ENCODE peak calls at places on chromosomes 2 and 18, in four cellular contexts. F is omental fat pad; S is activated CD4-positive, alpha-beta T cell treated with anti-CD3 and anti-CD28 coated beads for 48 hours; E is smooth muscle cell of the brain vasculature. N is an unnamed sample.

GRCh38 chr2:106867231-106867943 is 18.6 kb downstream of the ST6GAL2 start:
- DNase-seq in F (no peak), E (no peak), S (no peak), N (no peak)

GRCh38 chr2:67259581-67260347 is 137.4 kb upstream of the ETAA1 start:
- DNase-seq in F (no peak), S (no peak), E (no peak), N (peak; percentile 85)

GRCh38 chr18:9696701-9697100 is 11.4 kb upstream of the RAB31 start:
- DNase-seq in S (no peak), F (no peak), E (no peak), N (no peak)

GRCh38 chr2:222448806-222449205 is 24.5 kb downstream of the SGPP2 start:
- DNase-seq in S (no peak), F (no peak), E (no peak), N (no peak)

GRCh38 chr18:65527879-65528633 is 222.8 kb upstream of the CDH7 start:
- DNase-seq in S (no peak), F (no peak), E (no peak), N (no peak)

GRCh38 chr2:65055427-65056214 is 595 bp upstream of the CEP68 start:
- DNase-seq in E (no peak), F (peak; percentile 32), S (peak; percentile 70), N (no peak)

GRCh38 chr2:61558160-61558559 is 20.0 kb upstream of the XPO1 start:
- DNase-seq in E (no peak), F (no peak), S (no peak), N (no peak)

GRCh38 chr18:76844742-76845477 is 22.6 kb downstream of the ZNF236 start:
- DNase-seq in S (no peak), E (no peak), F (no peak), N (no peak)

GRCh38 chr2:215269397-215270117 is 42.3 kb upstream of the ATIC start:
- DNase-seq in E (peak; percentile 79), F (no peak), S (peak; percentile 60), N (peak; percentile 47)

GRCh38 chr2:237533668-237534138 is 32.7 kb upstream of the PRLH start:
- DNase-seq in E (no peak), S (no peak), F (no peak), N (no peak)

GRCh38 chr2:227780981-227781630 is 32.5 kb upstream of the CCL20 start:
- DNase-seq in S (no peak), F (no peak), E (no peak), N (no peak)

GRCh38 chr2:11873346-11873745 is 126.9 kb downstream of the LPIN1 start:
- DNase-seq in E (no peak), S (no peak), F (no peak), N (no peak)

GRCh38 chr2:37582911-37583310 is 88.5 kb downstream of the CDC42EP3 start:
- DNase-seq in E (no peak), S (peak; percentile 11), F (no peak), N (no peak)

GRCh38 chr2:7904319-7904718 is 777.5 kb upstream of the ID2 start:
- DNase-seq in S (no peak), E (no peak), F (no peak), N (no peak)

GRCh38 chr2:191557841-191558240 is 120.1 kb upstream of the NABP1 start:
- DNase-seq in S (no peak), E (no peak), F (no peak), N (no peak)

GRCh38 chr2:147135401-147135800 is 709.4 kb upstream of the ACVR2A start:
- DNase-seq in E (no peak), S (no peak), F (no peak), N (no peak)

GRCh38 chr2:172427990-172428840 is 829 bp downstream of the ITGA6 start:
- DNase-seq in S (peak; percentile 66), E (no peak), F (no peak), N (no peak)

GRCh38 chr2:170024721-170025120 is 153.2 kb upstream of the MYO3B start:
- DNase-seq in E (no peak), S (no peak), F (no peak), N (no peak)

GRCh38 chr18:75475228-75475627 is 47.7 kb upstream of the SMIM21 start:
- DNase-seq in F (no peak), S (no peak), E (peak; percentile 52), N (no peak)

GRCh38 chr2:20490300-20491181 is 43.7 kb downstream of the RHOB start:
- DNase-seq in F (no peak), S (no peak), E (peak; percentile 59), N (no peak)

GRCh38 chr2:200089040-200089755 is 133.8 kb downstream of the MAIP1 start:
- DNase-seq in E (no peak), F (no peak), S (no peak), N (no peak)

GRCh38 chr2:201059961-201060525 is 11.4 kb downstream of the HYCC2 start:
- DNase-seq in E (no peak), S (no peak), F (no peak), N (no peak)

GRCh38 chr2:10221443-10221842 is 81.3 kb upstream of the HPCAL1 start:
- DNase-seq in E (no peak), F (no peak), S (no peak), N (no peak)